ENCODE peak calls at places on chromosomes 4 and X, in six cellular contexts. M is trophoblast cell, G is neuronal stem cell, B is H9, F is IMR-90, A is H1. Z is an unnamed sample.

GRCh38 chr4:105979506-105979905 is 84.2 kb downstream of the NPNT start:
- DNase-seq in M (no peak), G (no peak), B (no peak), F (no peak), A (no peak), Z (no peak)

GRCh38 chr4:70651864-70652506 is 14.3 kb downstream of the JCHAIN start:
- DNase-seq in M (no peak), G (peak; percentile 1), B (peak; percentile 30), F (peak; percentile 52), A (peak; percentile 46), Z (peak; percentile 50)

GRCh38 chr4:108795733-108796132 is 32.9 kb upstream of the ETNPPL start:
- DNase-seq in M (no peak), G (no peak), B (no peak), F (no peak), A (no peak), Z (no peak)

GRCh38 chr4:31984872-31985271 is 1264.7 kb downstream of the PCDH7 start:
- DNase-seq in M (no peak), G (no peak), B (no peak), F (no peak), A (no peak), Z (no peak)

GRCh38 chr4:81165853-81166430 is 49.1 kb downstream of the PRKG2 start:
- DNase-seq in M (no peak), G (no peak), B (no peak), F (peak; percentile 11), A (no peak), Z (peak; percentile 21)

GRCh38 chrX:112738347-112739033 is 58.8 kb upstream of the LHFPL1 start:
- DNase-seq in M (no peak), G (no peak), B (no peak), F (peak; percentile 41), A (no peak), Z (no peak)

GRCh38 chr4:129641179-129641578 is 545.2 kb downstream of the C4orf33 start:
- DNase-seq in M (peak; percentile 43), G (peak; percentile 3), B (peak; percentile 62), F (peak; percentile 22), A (peak; percentile 86), Z (peak; percentile 64)

GRCh38 chrX:1239681-1240142 is 27.3 kb upstream of the CRLF2 start:
- DNase-seq in M (no peak), G (no peak), B (no peak), F (no peak), A (no peak), Z (no peak)

GRCh38 chr4:2461246-2461960 is 7.5 kb upstream of the RNF4 start:
- DNase-seq in M (no peak), G (no peak), B (no peak), F (no peak), A (no peak), Z (peak; percentile 61)

GRCh38 chrX:45434231-45434630 is 233.6 kb upstream of the DIPK2B start:
- DNase-seq in M (no peak), G (no peak), B (no peak), F (no peak), A (no peak), Z (peak; percentile 47)

GRCh38 chrX:7170903-7171302 is 22.9 kb upstream of the PUDP start:
- DNase-seq in M (peak; percentile 27), G (no peak), B (peak; percentile 38), F (no peak), A (peak; percentile 53), Z (peak; percentile 44)

DNA sequence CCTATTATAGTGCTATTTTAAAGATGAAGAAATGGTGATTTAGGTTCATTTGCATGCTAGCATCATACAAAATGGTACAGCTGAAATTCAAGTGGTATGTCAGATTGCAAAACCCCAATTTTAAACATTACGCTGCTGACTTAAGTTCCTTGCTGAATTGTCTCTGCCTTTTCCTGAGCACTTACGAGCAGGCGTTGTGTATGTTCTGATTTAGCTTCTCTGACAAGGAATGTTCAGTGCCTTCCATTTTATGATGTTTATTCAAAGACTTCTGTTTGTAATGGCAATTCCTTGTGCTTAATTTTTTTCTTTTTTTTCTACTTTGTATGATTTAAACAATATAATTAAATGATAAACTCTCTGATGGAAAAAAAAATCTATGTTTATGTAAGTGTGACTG is 148.1 kb downstream of the PCDH7 start:
- DNase-seq in M (no peak), G (no peak), B (no peak), F (peak; percentile 30), A (no peak), Z (no peak)
- H3K4me1 ChIP-seq in M (peaks cover 2% of the 10 kb centered on the region), G (peaks cover 4% of the 10 kb centered on the region), B (no peaks in the 10 kb centered on the region), F (peaks cover 9% of the 10 kb centered on the region), A (no peaks in the 10 kb centered on the region), Z (no peaks in the 10 kb centered on the region)

DNA sequence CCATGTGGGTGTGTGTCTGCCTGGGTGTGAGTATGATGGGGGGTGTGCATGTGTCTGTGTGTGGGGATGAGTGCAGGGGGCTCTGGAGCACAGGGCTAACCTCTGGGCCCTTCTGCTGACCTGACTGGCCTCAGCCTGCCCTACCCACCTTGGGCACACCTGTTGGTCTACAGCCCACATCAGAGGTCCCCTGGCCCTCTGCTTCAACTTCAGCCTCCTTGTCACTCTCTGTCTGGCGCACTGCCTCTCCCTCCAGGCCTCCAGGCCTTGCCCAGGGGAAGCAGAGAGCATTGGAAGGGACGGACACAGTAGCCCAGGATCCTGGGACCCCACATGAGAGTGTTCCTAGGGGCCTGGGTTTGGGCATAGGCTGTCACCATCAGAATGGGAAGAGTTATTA is 115.4 kb downstream of the EFNB1 start:
- DNase-seq in M (no peak), G (no peak), B (no peak), F (no peak), A (no peak), Z (no peak)
- H4K8ac ChIP-seq in M (no peak overlapping the region), G (no peak overlapping the region), B (no peak overlapping the region), F (no peak overlapping the region), A (no peak overlapping the region), Z (no peak overlapping the region)

GRCh38 chr4:186727149-186727976 is 3.7 kb upstream of the FAT1 start:
- DNase-seq in M (peak; percentile 25), G (no peak), B (no peak), F (peak; percentile 47), A (no peak), Z (peak; percentile 84)

GRCh38 chr4:186725422-186726149 is 1.9 kb upstream of the FAT1 start:
- DNase-seq in M (peak; percentile 74), G (peak; percentile 63), B (peak; percentile 70), F (peak; percentile 88), A (peak; percentile 78), Z (peak; percentile 76)

GRCh38 chr4:186727977-186728519 is 4.4 kb upstream of the FAT1 start:
- DNase-seq in M (no peak), G (peak; percentile 18), B (peak; percentile 62), F (no peak), A (no peak), Z (peak; percentile 95)

GRCh38 chr4:186726150-186726439 is 2.4 kb upstream of the FAT1 start:
- DNase-seq in M (no peak), G (no peak), B (no peak), F (no peak), A (no peak), Z (no peak)

GRCh38 chr4:186726440-186727148 is 2.9 kb upstream of the FAT1 start:
- DNase-seq in M (peak; percentile 64), G (peak; percentile 86), B (peak; percentile 85), F (peak; percentile 80), A (peak; percentile 93), Z (peak; percentile 94)
- H2BK120ac ChIP-seq in M (peak overlapping the region; percentile 92), G (no peak overlapping the region), B (no peak overlapping the region), F (peak overlapping the region; percentile 90), A (peak overlapping the region; percentile 50), Z (peak overlapping the region; percentile 63)

GRCh38 chr4:88599298-88599697 is 7.0 kb downstream of the HERC3 start:
- DNase-seq in M (no peak), G (no peak), B (no peak), F (peak; percentile 74), A (no peak), Z (no peak)
- H3K4me1 ChIP-seq in M (no peaks in the 10 kb centered on the region), G (no peaks in the 10 kb centered on the region), B (peaks cover 5% of the 10 kb centered on the region), F (peaks cover 6% of the 10 kb centered on the region), A (peaks cover 12% of the 10 kb centered on the region), Z (peaks cover 7% of the 10 kb centered on the region)

DNA sequence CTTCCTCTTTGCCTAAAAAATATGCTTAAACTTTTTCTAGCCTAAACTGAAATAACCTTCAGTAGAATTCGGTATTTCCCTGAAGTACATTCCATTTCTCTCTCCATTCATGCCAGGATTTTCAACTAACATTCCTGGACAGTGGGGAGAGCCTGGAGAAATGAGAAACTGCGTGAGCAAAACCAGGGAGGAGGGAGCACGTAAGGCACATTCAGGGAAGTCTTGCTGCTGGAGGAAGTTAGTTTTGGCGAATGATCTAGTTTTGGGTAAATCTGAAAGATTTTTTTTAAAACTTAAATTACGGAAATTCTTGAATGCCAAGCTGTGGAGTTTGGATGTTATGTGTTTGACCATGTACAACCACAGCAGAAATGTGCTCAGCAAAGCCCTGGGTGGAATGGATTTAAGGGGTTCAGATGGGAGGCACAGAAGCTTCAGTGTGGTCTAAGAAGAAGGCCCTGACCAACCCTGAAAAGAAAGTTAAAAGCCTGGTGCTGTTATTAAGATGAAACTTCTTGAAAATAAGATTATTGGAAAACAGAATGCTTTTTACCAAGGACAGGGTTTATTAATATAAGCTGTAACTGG is 347.8 kb downstream of the ANK2 start:
- DNase-seq in M (no peak), G (no peak), B (no peak), F (peak; percentile 82), A (no peak), Z (no peak)
- H4K8ac ChIP-seq in M (peak overlapping the region; percentile 35), G (no peak overlapping the region), B (no peak overlapping the region), F (peak overlapping the region; percentile 75), A (no peak overlapping the region), Z (no peak overlapping the region)

DNA sequence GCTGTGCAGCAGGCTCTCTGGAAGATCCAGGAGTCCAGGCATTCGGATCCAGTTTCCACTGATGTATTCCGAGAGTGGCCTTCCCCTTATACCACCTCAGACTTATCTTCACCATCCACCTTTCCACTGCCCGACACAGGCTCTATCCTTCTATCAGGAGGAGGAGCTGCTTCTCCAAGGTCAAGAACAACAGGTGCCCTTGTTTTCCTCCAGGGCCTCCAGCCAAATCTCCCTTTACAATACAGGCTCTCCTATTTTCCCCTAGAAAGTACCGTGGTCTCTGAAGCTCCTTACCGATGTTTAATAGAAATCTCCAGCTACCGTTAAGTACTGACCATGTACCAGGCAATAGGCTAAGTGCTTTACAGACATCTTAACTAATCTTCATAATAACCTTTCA is 61.3 kb downstream of the AFAP1 start:
- DNase-seq in M (no peak), G (no peak), B (no peak), F (no peak), A (no peak), Z (no peak)
- H2BK120ac ChIP-seq in M (no peak overlapping the region), G (no peak overlapping the region), B (no peak overlapping the region), F (peak overlapping the region; percentile 2), A (no peak overlapping the region), Z (no peak overlapping the region)

Z was measured in mesendoderm.